ENCODE peak calls at places on chromosomes 13 and 19, in six cellular contexts. T is SK-N-SH, C is K562, O is H1, W is T47D, X is HepG2. J is an unnamed sample.

GRCh38 chr13:108227651-108228272 is 9.6 kb downstream of the ABHD13 start:
- DNase-seq in T (peak), C (no peak), X (peak), O (no peak), W (peak), J (peak)

GRCh38 chr13:113035209-113035800 is 66.3 kb downstream of the MCF2L start:
- DNase-seq in T (no peak), W (no peak), O (no peak), X (no peak), C (no peak), J (no peak)

GRCh38 chr13:41995946-41996345 is 35.0 kb upstream of the VWA8 start:
- DNase-seq in W (no peak), T (no peak), C (peak), O (no peak), X (peak), J (no peak)

GRCh38 chr19:37007587-37008220 is 70.5 kb upstream of the ZNF420 start:
- DNase-seq in C (peak), O (peak), X (no peak), T (peak), W (no peak), J (no peak)

GRCh38 chr19:58474291-58474996 is 1.7 kb upstream of the ZNF446 start:
- DNase-seq in O (no peak), W (no peak), C (no peak), X (no peak), T (peak), J (no peak)

GRCh38 chr13:49503951-49504350 is 8.2 kb downstream of the PHF11 start:
- DNase-seq in W (no peak), C (no peak), O (no peak), X (no peak), T (no peak), J (no peak)

GRCh38 chr19:5128251-5128931 is 159.5 kb downstream of the KDM4B start:
- DNase-seq in O (no peak), C (peak), T (peak), W (no peak), X (no peak), J (no peak)

GRCh38 chr13:41459754-41460111 is 2.4 kb downstream of the RGCC start:
- DNase-seq in W (no peak), T (no peak), X (no peak), C (no peak), O (no peak), J (no peak)

GRCh38 chr19:15181394-15181793 is 19.4 kb downstream of the NOTCH3 start:
- DNase-seq in X (no peak), T (no peak), C (no peak), O (no peak), W (no peak), J (no peak)

GRCh38 chr13:42720116-42720857 is 61.1 kb upstream of the FAM216B start:
- DNase-seq in O (no peak), C (no peak), X (peak), W (peak), T (no peak), J (peak)

GRCh38 chr19:31427857-31428256 is 78.6 kb upstream of the TSHZ3 start:
- DNase-seq in W (no peak), X (no peak), C (no peak), O (no peak), T (no peak), J (no peak)

GRCh38 chr13:99063952-99064351 is 86.1 kb upstream of the DOCK9 start:
- DNase-seq in W (no peak), T (no peak), X (no peak), O (no peak), C (no peak), J (no peak)

GRCh38 chr19:29694669-29695627 is 20.1 kb downstream of the C19orf12 start:
- DNase-seq in C (peak), X (peak), T (peak), O (peak), W (peak), J (no peak)

GRCh38 chr19:52554216-52554971 is 15.7 kb upstream of the ZNF701 start:
- DNase-seq in W (no peak), T (no peak), X (no peak), C (no peak), O (no peak), J (no peak)

GRCh38 chr13:36154567-36155231 is 23.5 kb upstream of the DCLK1 start:
- DNase-seq in X (no peak), W (no peak), C (no peak), T (peak), O (no peak), J (no peak)

GRCh38 chr13:113972451-113973217 is 1.2 kb downstream of the C13orf46 start:
- DNase-seq in X (no peak), C (no peak), T (no peak), W (no peak), O (no peak), J (no peak)

DNA sequence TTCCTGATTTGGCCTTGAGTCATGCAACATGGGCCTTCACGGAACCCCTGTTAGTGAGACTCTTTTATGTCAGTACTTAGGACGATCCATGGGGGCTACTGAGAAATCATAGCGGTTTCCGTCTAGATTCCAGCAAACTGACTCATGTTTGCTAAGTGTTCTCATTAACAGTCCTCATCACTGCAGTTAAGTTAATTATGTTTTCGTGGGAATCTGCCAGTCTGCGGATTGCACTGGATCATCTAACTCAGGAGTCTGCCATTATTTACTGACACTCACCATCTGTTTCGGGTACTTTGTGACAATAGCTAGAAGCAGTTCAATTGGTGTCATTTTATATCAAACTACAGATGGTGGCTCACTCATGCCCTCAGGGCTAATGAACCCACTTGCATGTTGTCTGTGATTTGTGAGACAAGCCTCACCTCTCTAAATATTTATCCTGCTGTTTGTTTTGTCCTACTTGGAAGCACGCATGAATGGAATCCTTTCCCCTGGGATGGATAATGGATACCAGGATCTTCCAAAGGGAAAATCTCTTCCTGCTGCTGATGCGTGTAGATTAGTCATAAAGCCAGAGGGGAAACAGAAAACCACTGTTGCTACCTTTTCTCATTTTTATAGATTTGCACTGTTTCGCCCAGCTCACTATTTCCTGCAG is 61.8 kb downstream of the RAB20 start:
- DNase-seq in W (no peak), C (no peak), X (no peak), T (no peak), O (no peak), J (no peak)
- TF ChIP-seq JUND in W (no peak), C (no peak), X (no peak), T (no peak), O (no peak), J (no peak)

GRCh38 chr13:85223883-85224656 is 575.1 kb downstream of the SLITRK6 start:
- DNase-seq in X (no peak), C (no peak), W (peak), T (no peak), O (no peak), J (no peak)
- TF ChIP-seq JUND in X (no peak), C (no peak), W (no peak), T (no peak), O (no peak), J (no peak)

GRCh38 chr19:54191671-54192453 is 754 bp downstream of the TSEN34 start:
- DNase-seq in O (no peak), W (no peak), C (no peak), T (no peak), X (no peak), J (no peak)

GRCh38 chr19:54192972-54193371 is 1.9 kb downstream of the TSEN34 start:
- DNase-seq in O (no peak), X (no peak), W (no peak), C (peak), T (no peak), J (no peak)

GRCh38 chr19:54189668-54190502 is 505 bp upstream of the MBOAT7 start:
- DNase-seq in W (peak), T (peak), X (peak), C (peak), O (peak), J (peak)

GRCh38 chr19:54190503-54190941 is 586 bp upstream of the TSEN34 start:
- DNase-seq in W (peak), X (peak), C (peak), O (peak), T (peak), J (peak)

GRCh38 chr19:54190942-54191670 is at the start of gene TSEN34:
- DNase-seq in O (no peak), X (peak), W (peak), T (peak), C (peak), J (peak)
- TF ChIP-seq JUND in O (no peak), X (no peak), W (no peak), T (no peak), C (no peak), J (no peak)

DNA sequence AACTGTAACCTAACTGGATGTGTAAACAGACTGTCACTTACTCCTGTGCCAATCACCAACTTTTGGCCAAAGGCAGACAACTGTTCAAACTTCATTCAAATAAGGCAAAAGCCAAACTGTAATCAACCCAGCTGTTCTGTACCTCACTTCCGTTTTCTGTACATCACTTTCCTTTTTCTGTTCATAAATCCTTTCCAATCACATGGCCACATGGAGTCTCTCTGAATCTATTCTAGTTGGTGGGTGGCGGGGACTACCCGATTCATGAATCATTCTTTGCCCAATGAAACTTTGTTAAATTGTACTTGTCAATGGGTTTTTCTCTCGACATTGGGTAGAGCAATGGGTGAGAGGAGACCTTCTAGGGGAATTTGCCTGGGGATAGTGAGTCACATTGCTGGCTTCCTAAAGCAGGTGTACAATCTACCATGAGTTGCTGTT is 178.3 kb upstream of the RFC3 start:
- DNase-seq in W (no peak), X (peak), T (no peak), O (no peak), C (no peak), J (no peak)
- TF ChIP-seq JUND in W (no peak), X (no peak), T (no peak), O (no peak), C (no peak), J (no peak)

GRCh38 chr13:32208860-32209259 is 106.3 kb downstream of the ZAR1L start:
- DNase-seq in T (no peak), X (no peak), C (no peak), W (no peak), O (no peak), J (no peak)
- TF ChIP-seq JUND in T (no peak), X (no peak), C (no peak), W (no peak), O (no peak), J (no peak)